ENCODE peak calls at places on chromosomes 16 and 17, in four cellular contexts. W is naive thymus-derived CD4-positive, alpha-beta T cell; J is heart right ventricle; F is ascending aorta. E is an unnamed sample.

GRCh38 chr17:17462048-17462824 is 14.6 kb upstream of the MED9 start:
- DNase-seq in W (no peak), J (no peak), F (no peak), E (no peak)

GRCh38 chr16:88570691-88571092 is 489 bp downstream of the ZC3H18 start:
- DNase-seq in W (no peak), J (peak; percentile 31), F (no peak), E (peak; percentile 23)

GRCh38 chr16:50989047-50989446 is 162.0 kb downstream of the SALL1 start:
- DNase-seq in W (no peak), J (no peak), F (no peak), E (no peak)

GRCh38 chr17:57051886-57052342 is 33.1 kb upstream of the AKAP1 start:
- DNase-seq in W (no peak), J (no peak), F (no peak), E (no peak)

GRCh38 chr16:28309811-28310311 is 17.5 kb downstream of the SBK1 start:
- DNase-seq in W (peak; percentile 85), J (peak; percentile 37), F (no peak), E (peak; percentile 43)

GRCh38 chr17:17159571-17159970 is 46.6 kb downstream of the PLD6 start:
- DNase-seq in W (no peak), J (no peak), F (no peak), E (no peak)

GRCh38 chr16:73020409-73020884 is 27.5 kb downstream of the ZFHX3 start:
- DNase-seq in W (no peak), J (peak; percentile 72), F (no peak), E (no peak)

GRCh38 chr17:56891751-56892150 is 22.1 kb downstream of the TRIM25 start:
- DNase-seq in W (peak; percentile 61), J (peak; percentile 44), F (no peak), E (peak; percentile 23)

GRCh38 chr16:22123146-22123545 is 30.8 kb downstream of the VWA3A start:
- DNase-seq in W (no peak), J (no peak), F (no peak), E (no peak)

GRCh38 chr17:42246515-42246914 is 29.7 kb downstream of the STAT5B start:
- DNase-seq in W (no peak), J (no peak), F (no peak), E (no peak)

GRCh38 chr16:69563605-69564580 is 1.9 kb upstream of the NFAT5 start:
- DNase-seq in W (peak; percentile 37), J (no peak), F (no peak), E (no peak)

GRCh38 chr17:54426287-54426886 is 474.3 kb upstream of the TOM1L1 start:
- DNase-seq in W (no peak), J (no peak), F (no peak), E (no peak)

GRCh38 chr16:65722429-65722828 is 600.6 kb upstream of the CDH11 start:
- DNase-seq in W (no peak), J (no peak), F (no peak), E (no peak)

GRCh38 chr17:41054025-41054424 is 1.0 kb downstream of the KRTAP2-2 start:
- DNase-seq in W (no peak), J (no peak), F (no peak), E (no peak)

GRCh38 chr17:19567216-19568015 is 33.8 kb downstream of the SLC47A1 start:
- DNase-seq in W (no peak), J (no peak), F (no peak), E (no peak)

DNA sequence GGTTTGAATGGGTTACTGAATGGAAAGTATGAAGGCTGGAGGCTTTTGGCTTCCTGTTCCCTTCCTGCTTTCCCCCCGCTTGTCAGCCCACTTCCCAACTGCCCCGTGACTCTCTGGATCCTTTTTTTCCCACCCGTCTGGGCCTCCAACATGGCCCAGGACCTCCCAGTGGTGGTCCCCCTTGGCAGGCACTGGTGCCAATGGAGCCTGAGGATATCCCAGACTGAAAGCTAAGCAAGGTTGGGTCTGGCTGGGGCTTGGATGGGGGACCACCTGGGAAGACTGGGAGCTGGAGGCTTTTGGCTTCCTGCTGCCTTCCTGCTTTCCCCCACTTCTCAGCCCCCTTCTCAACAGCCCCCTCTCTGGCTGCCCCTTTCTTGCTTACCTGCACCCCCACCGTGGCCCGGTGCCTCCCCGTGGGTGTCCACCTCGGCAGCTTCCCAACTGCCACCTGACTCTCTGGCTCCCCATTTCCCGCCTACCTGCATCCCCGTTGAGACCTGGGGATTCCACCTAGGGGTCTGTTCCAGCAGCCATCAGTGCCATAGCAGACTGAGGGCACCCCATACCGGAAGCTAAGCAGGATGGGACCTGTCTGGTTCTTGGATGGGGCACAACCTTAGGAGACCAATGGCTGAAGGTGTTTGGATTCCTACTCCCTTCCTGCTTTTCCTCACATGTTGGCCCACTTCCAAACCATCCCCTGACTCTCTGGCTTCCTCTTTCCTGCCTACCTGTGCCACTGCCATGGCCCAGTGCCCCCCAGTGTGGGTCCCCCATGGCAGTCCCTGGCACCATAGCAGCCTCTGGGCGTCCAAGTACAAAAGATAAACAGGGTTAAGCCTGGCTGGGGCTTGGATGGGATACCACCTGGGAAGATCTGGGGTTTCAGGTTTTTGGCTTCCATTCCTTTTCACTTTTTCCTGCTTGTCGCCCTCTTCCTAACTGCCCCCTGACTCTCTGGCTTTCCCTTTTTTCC is 2295.3 kb downstream of the TP53TG3F start:
- DNase-seq in W (no peak), J (no peak), F (no peak), E (no peak)
- H3K9me3 ChIP-seq in W (peaks cover 53% of the 10 kb centered on the region), J (no peaks in the 10 kb centered on the region), F (no peaks in the 10 kb centered on the region), E (no peaks in the 10 kb centered on the region)

GRCh38 chr16:25709182-25709581 is 17.4 kb downstream of the HS3ST4 start:
- DNase-seq in W (no peak), J (no peak), F (no peak), E (no peak)
- H3K9me3 ChIP-seq in W (no peaks in the 10 kb centered on the region), J (peaks cover 3% of the 10 kb centered on the region), F (no peaks in the 10 kb centered on the region), E (no peaks in the 10 kb centered on the region)

GRCh38 chr16:3311496-3311895 is 6.2 kb downstream of the ZNF75A start:
- DNase-seq in W (no peak), J (no peak), F (no peak), E (no peak)
- H3K9me3 ChIP-seq in W (peaks cover 99% of the 10 kb centered on the region), J (peaks cover 100% of the 10 kb centered on the region), F (peaks cover 100% of the 10 kb centered on the region), E (peaks cover 41% of the 10 kb centered on the region)

DNA sequence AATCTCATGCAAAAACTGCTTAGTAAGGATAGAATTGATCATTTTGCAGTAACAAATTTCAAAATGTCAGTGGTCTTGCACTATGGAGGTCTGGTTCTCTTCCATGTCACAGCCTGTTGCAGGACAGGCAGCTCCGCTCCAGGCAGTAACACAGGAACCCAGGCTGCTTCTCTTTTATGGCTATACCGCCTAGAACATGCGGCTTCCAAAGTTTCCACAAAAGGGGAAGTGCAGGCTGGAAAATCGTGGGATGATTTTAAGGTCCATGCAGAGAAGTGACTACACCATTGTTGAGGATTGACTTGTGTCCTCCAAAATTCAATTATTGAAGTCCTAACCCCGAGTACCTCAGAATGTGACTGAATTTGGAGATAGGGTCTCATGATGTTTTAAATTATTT is 279.4 kb upstream of the RPL38 start:
- DNase-seq in W (no peak), J (no peak), F (no peak), E (no peak)
- H3K9me3 ChIP-seq in W (peaks cover 3% of the 10 kb centered on the region), J (peaks cover 32% of the 10 kb centered on the region), F (peaks cover 15% of the 10 kb centered on the region), E (no peaks in the 10 kb centered on the region)

DNA sequence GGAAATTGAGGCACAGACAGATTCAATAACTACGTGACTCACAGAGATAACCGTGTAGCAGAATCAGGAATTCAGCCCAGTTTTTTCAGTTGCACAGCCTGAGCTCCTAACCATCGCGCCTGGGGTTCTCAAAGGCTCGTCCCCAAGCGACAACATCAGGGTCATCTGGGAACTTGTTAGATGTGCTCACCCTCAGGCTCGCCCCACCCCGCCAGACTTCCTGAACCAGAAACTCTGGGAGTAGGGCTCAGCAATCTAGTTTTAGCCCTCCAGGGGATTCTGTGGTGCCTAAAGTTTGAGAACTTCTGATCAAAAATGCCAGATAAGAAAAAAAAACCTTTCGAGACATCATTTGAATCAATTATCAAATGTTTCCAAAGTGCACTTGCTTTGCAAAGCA is 559.8 kb downstream of the WWOX start:
- DNase-seq in W (no peak), J (peak; percentile 25), F (no peak), E (no peak)
- H3K9me3 ChIP-seq in W (no peaks in the 10 kb centered on the region), J (no peaks in the 10 kb centered on the region), F (no peaks in the 10 kb centered on the region), E (no peaks in the 10 kb centered on the region)

DNA sequence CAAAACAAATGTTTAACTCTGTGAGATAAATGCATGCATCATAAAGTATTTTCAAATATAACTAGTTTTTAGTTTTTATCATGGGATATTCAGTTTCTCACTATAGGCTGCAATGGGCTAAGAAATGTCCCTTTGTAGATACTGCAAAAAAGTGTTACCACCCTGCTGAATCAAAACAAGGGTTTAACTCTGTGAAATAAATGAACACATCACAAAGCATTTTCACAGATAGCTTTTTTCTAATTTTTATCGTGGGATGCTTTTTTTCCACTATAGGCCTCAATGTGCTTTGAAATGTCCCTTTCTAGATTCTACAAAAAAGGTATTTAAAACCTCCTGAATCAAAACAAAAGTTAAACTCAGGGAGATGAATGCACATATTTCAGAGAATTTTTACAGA is 541.1 kb downstream of the KCNJ18 start:
- DNase-seq in W (no peak), J (no peak), F (no peak), E (no peak)
- H3K9me3 ChIP-seq in W (peaks cover 6% of the 10 kb centered on the region), J (peaks cover 11% of the 10 kb centered on the region), F (no peaks in the 10 kb centered on the region), E (peaks cover 4% of the 10 kb centered on the region)

DNA sequence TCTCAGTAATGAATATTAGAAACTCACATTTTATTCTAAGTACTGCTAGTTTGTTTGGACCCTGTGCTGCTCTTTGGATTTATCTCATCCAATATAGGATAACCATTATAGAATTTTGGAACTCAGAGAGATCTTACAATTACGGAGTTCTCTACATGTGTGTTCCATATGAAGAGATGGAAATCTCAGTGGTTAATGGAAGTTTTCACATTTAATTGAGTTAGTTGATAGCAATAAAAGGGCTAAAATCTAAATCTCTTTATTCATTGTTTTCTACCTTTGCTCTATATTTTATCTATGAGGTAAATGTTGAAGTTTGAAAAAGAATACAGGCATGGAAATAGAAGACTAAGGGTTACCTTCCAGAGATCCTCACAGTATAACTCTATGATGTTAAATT is 558.0 kb upstream of the KIF2B start:
- DNase-seq in W (no peak), J (no peak), F (no peak), E (no peak)
- H3K9me3 ChIP-seq in W (no peaks in the 10 kb centered on the region), J (no peaks in the 10 kb centered on the region), F (no peaks in the 10 kb centered on the region), E (no peaks in the 10 kb centered on the region)